ENCODE peak calls at places on chromosomes 2 and 18, in seven cellular contexts. One of them, this sample, is unnamed.

GRCh38 chr2:218010116-218010837 is 7.5 kb upstream of the TNS1 start:
- DNase-seq in CD8-positive, alpha-beta T cell: peak
- DNase-seq in transverse colon: peak
- DNase-seq in mucosa of descending colon: peak
- DNase-seq in psoas muscle: peak
- DNase-seq in tibial nerve: no peak
- DNase-seq in retinal pigment epithelial cell: no peak
- DNase-seq in this sample: no peak

GRCh38 chr18:47050468-47050867 is 15.0 kb upstream of the ELOA2 start:
- DNase-seq in CD8-positive, alpha-beta T cell: no peak
- DNase-seq in transverse colon: no peak
- DNase-seq in mucosa of descending colon: peak
- DNase-seq in psoas muscle: no peak
- DNase-seq in tibial nerve: peak
- DNase-seq in retinal pigment epithelial cell: peak
- DNase-seq in this sample: peak

GRCh38 chr18:63339920-63340484 is 20.4 kb upstream of the BCL2 start:
- DNase-seq in CD8-positive, alpha-beta T cell: peak
- DNase-seq in transverse colon: no peak
- DNase-seq in mucosa of descending colon: peak
- DNase-seq in psoas muscle: no peak
- DNase-seq in tibial nerve: peak
- DNase-seq in retinal pigment epithelial cell: no peak
- DNase-seq in this sample: no peak

GRCh38 chr2:148021059-148021985 is at the start of gene MBD5:
- DNase-seq in CD8-positive, alpha-beta T cell: peak
- DNase-seq in transverse colon: peak
- DNase-seq in mucosa of descending colon: peak
- DNase-seq in psoas muscle: peak
- DNase-seq in tibial nerve: peak
- DNase-seq in retinal pigment epithelial cell: peak
- DNase-seq in this sample: no peak

GRCh38 chr2:180980943-180981898 is 816 bp downstream of the UBE2E3 start:
- DNase-seq in CD8-positive, alpha-beta T cell: peak
- DNase-seq in transverse colon: peak
- DNase-seq in mucosa of descending colon: peak
- DNase-seq in psoas muscle: peak
- DNase-seq in tibial nerve: no peak
- DNase-seq in retinal pigment epithelial cell: no peak
- DNase-seq in this sample: no peak

GRCh38 chr2:186889291-186889886 is 40.4 kb upstream of the ZSWIM2 start:
- DNase-seq in CD8-positive, alpha-beta T cell: no peak
- DNase-seq in transverse colon: no peak
- DNase-seq in mucosa of descending colon: no peak
- DNase-seq in psoas muscle: no peak
- DNase-seq in tibial nerve: no peak
- DNase-seq in retinal pigment epithelial cell: no peak
- DNase-seq in this sample: no peak

GRCh38 chr18:46469186-46469915 is 187.7 kb downstream of the LOXHD1 start:
- DNase-seq in CD8-positive, alpha-beta T cell: no peak
- DNase-seq in transverse colon: no peak
- DNase-seq in mucosa of descending colon: no peak
- DNase-seq in psoas muscle: no peak
- DNase-seq in tibial nerve: no peak
- DNase-seq in retinal pigment epithelial cell: no peak
- DNase-seq in this sample: no peak

GRCh38 chr18:63213936-63214671 is 105.5 kb downstream of the BCL2 start:
- DNase-seq in CD8-positive, alpha-beta T cell: no peak
- DNase-seq in transverse colon: no peak
- DNase-seq in mucosa of descending colon: no peak
- DNase-seq in psoas muscle: no peak
- DNase-seq in tibial nerve: no peak
- DNase-seq in retinal pigment epithelial cell: no peak
- DNase-seq in this sample: no peak

GRCh38 chr2:219662566-219662965 is 35.1 kb downstream of the SLC4A3 start:
- DNase-seq in CD8-positive, alpha-beta T cell: no peak
- DNase-seq in transverse colon: no peak
- DNase-seq in mucosa of descending colon: no peak
- DNase-seq in psoas muscle: no peak
- DNase-seq in tibial nerve: no peak
- DNase-seq in retinal pigment epithelial cell: no peak
- DNase-seq in this sample: no peak

GRCh38 chr18:57748770-57749603 is 54.1 kb downstream of the ATP8B1 start:
- DNase-seq in CD8-positive, alpha-beta T cell: no peak
- DNase-seq in transverse colon: no peak
- DNase-seq in mucosa of descending colon: peak
- DNase-seq in psoas muscle: no peak
- DNase-seq in tibial nerve: no peak
- DNase-seq in retinal pigment epithelial cell: no peak
- DNase-seq in this sample: peak

GRCh38 chr2:111121028-111121872 is 536 bp downstream of the BCL2L11 start:
- DNase-seq in CD8-positive, alpha-beta T cell: peak
- DNase-seq in transverse colon: peak
- DNase-seq in mucosa of descending colon: peak
- DNase-seq in psoas muscle: peak
- DNase-seq in tibial nerve: peak
- DNase-seq in retinal pigment epithelial cell: no peak
- DNase-seq in this sample: no peak

GRCh38 chr2:96914332-96914731 is 44.5 kb upstream of the SEMA4C start:
- DNase-seq in CD8-positive, alpha-beta T cell: no peak
- DNase-seq in transverse colon: no peak
- DNase-seq in mucosa of descending colon: no peak
- DNase-seq in psoas muscle: no peak
- DNase-seq in tibial nerve: no peak
- DNase-seq in retinal pigment epithelial cell: no peak
- DNase-seq in this sample: no peak

GRCh38 chr2:127535422-127535901 is at the start of gene MYO7B:
- DNase-seq in CD8-positive, alpha-beta T cell: no peak
- DNase-seq in transverse colon: peak
- DNase-seq in mucosa of descending colon: peak
- DNase-seq in psoas muscle: no peak
- DNase-seq in tibial nerve: no peak
- DNase-seq in retinal pigment epithelial cell: no peak
- DNase-seq in this sample: no peak

GRCh38 chr2:150762571-150762970 is 275.1 kb upstream of the RND3 start:
- DNase-seq in CD8-positive, alpha-beta T cell: no peak
- DNase-seq in transverse colon: no peak
- DNase-seq in mucosa of descending colon: no peak
- DNase-seq in psoas muscle: no peak
- DNase-seq in tibial nerve: no peak
- DNase-seq in retinal pigment epithelial cell: no peak
- DNase-seq in this sample: no peak

GRCh38 chr2:219282375-219282774 is 3.2 kb downstream of the DNAJB2 start:
- DNase-seq in CD8-positive, alpha-beta T cell: no peak
- DNase-seq in transverse colon: no peak
- DNase-seq in mucosa of descending colon: no peak
- DNase-seq in psoas muscle: no peak
- DNase-seq in tibial nerve: no peak
- DNase-seq in retinal pigment epithelial cell: no peak
- DNase-seq in this sample: no peak

GRCh38 chr2:28751956-28752607 is 452 bp downstream of the PPP1CB start:
- DNase-seq in CD8-positive, alpha-beta T cell: peak
- DNase-seq in transverse colon: no peak
- DNase-seq in mucosa of descending colon: peak
- DNase-seq in psoas muscle: peak
- DNase-seq in tibial nerve: no peak
- DNase-seq in retinal pigment epithelial cell: no peak
- DNase-seq in this sample: no peak

GRCh38 chr2:95047629-95048510 is 22.4 kb downstream of the MAL start:
- DNase-seq in CD8-positive, alpha-beta T cell: no peak
- DNase-seq in transverse colon: no peak
- DNase-seq in mucosa of descending colon: no peak
- DNase-seq in psoas muscle: peak
- DNase-seq in tibial nerve: no peak
- DNase-seq in retinal pigment epithelial cell: no peak
- DNase-seq in this sample: no peak

GRCh38 chr2:196544906-196545433 is 94.5 kb upstream of the CCDC150 start:
- DNase-seq in CD8-positive, alpha-beta T cell: no peak
- DNase-seq in transverse colon: no peak
- DNase-seq in mucosa of descending colon: no peak
- DNase-seq in psoas muscle: no peak
- DNase-seq in tibial nerve: no peak
- DNase-seq in retinal pigment epithelial cell: no peak
- DNase-seq in this sample: peak

GRCh38 chr2:203225423-203226039 is 13.3 kb upstream of the CYP20A1 start:
- DNase-seq in CD8-positive, alpha-beta T cell: peak
- DNase-seq in transverse colon: no peak
- DNase-seq in mucosa of descending colon: peak
- DNase-seq in psoas muscle: no peak
- DNase-seq in tibial nerve: no peak
- DNase-seq in retinal pigment epithelial cell: no peak
- DNase-seq in this sample: no peak

GRCh38 chr2:216163518-216163917 is 54.4 kb downstream of the XRCC5 start:
- DNase-seq in CD8-positive, alpha-beta T cell: no peak
- DNase-seq in transverse colon: no peak
- DNase-seq in mucosa of descending colon: no peak
- DNase-seq in psoas muscle: no peak
- DNase-seq in tibial nerve: no peak
- DNase-seq in retinal pigment epithelial cell: peak
- DNase-seq in this sample: no peak

GRCh38 chr2:69998761-69999160 is 37.3 kb upstream of the ASPRV1 start:
- DNase-seq in CD8-positive, alpha-beta T cell: no peak
- DNase-seq in transverse colon: no peak
- DNase-seq in mucosa of descending colon: no peak
- DNase-seq in psoas muscle: no peak
- DNase-seq in tibial nerve: no peak
- DNase-seq in retinal pigment epithelial cell: no peak
- DNase-seq in this sample: no peak

GRCh38 chr18:66752733-66753132 is 148.8 kb upstream of the CDH19 start:
- DNase-seq in CD8-positive, alpha-beta T cell: no peak
- DNase-seq in transverse colon: no peak
- DNase-seq in mucosa of descending colon: no peak
- DNase-seq in psoas muscle: no peak
- DNase-seq in tibial nerve: no peak
- DNase-seq in retinal pigment epithelial cell: no peak
- DNase-seq in this sample: no peak

DNA sequence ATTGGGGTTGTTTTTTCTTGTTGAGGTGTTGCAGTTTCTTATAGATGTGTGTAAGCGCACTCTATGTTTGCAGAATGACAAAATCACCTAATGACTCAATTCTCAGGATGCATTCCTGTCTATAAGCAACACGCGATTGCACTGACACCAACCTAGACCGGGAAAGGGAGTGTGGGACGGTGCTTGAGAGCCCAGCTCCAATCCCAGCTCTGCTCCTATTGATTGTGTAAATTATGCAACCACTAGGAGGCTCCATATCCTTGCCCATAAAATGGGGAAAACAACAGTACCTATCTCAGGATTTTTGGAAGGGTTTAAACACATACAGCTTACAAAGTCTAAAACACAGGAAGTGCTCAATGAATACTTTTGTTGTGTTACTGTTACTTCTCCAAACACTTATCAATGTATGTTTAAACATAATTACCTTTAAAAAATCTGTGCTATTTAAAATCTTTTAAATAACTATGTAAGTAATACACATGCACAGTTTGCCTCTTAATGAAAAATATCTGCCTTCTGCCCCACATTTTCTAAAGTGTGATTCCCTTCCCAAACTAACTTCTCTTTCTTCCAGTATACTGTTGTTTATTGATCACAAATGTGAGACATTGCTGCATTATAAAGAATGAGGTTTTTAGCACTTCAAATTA is 132.5 kb downstream of the SPHKAP start:
- DNase-seq in CD8-positive, alpha-beta T cell: no peak
- DNase-seq in transverse colon: peak
- DNase-seq in mucosa of descending colon: peak
- DNase-seq in psoas muscle: no peak
- DNase-seq in tibial nerve: no peak
- DNase-seq in retinal pigment epithelial cell: no peak
- DNase-seq in this sample: peak
- TF ChIP-seq CTCF in CD8-positive, alpha-beta T cell: no peak
- TF ChIP-seq CTCF in transverse colon: peak
- TF ChIP-seq CTCF in mucosa of descending colon: no peak
- TF ChIP-seq CTCF in psoas muscle: no peak
- TF ChIP-seq CTCF in tibial nerve: peak
- TF ChIP-seq CTCF in retinal pigment epithelial cell: peak
- TF ChIP-seq CTCF in this sample: peak

GRCh38 chr18:6543330-6543908 is 128.7 kb upstream of the L3MBTL4 start:
- DNase-seq in CD8-positive, alpha-beta T cell: no peak
- DNase-seq in transverse colon: no peak
- DNase-seq in mucosa of descending colon: no peak
- DNase-seq in psoas muscle: no peak
- DNase-seq in tibial nerve: no peak
- DNase-seq in retinal pigment epithelial cell: no peak
- DNase-seq in this sample: no peak
- H3K4me3 ChIP-seq in CD8-positive, alpha-beta T cell: no peak
- H3K4me3 ChIP-seq in transverse colon: no peak
- H3K4me3 ChIP-seq in mucosa of descending colon: no peak
- H3K4me3 ChIP-seq in psoas muscle: no peak
- H3K4me3 ChIP-seq in tibial nerve: no peak
- H3K4me3 ChIP-seq in retinal pigment epithelial cell: no peak
- H3K4me3 ChIP-seq in this sample: no peak

GRCh38 chr18:37741012-37741586 is 175.5 kb upstream of the CELF4 start:
- DNase-seq in CD8-positive, alpha-beta T cell: no peak
- DNase-seq in transverse colon: no peak
- DNase-seq in mucosa of descending colon: no peak
- DNase-seq in psoas muscle: no peak
- DNase-seq in tibial nerve: no peak
- DNase-seq in retinal pigment epithelial cell: no peak
- DNase-seq in this sample: no peak

GRCh38 chr18:37742436-37742835 is 176.8 kb upstream of the CELF4 start:
- DNase-seq in CD8-positive, alpha-beta T cell: no peak
- DNase-seq in transverse colon: no peak
- DNase-seq in mucosa of descending colon: no peak
- DNase-seq in psoas muscle: no peak
- DNase-seq in tibial nerve: no peak
- DNase-seq in retinal pigment epithelial cell: no peak
- DNase-seq in this sample: no peak
- TF ChIP-seq CTCF in CD8-positive, alpha-beta T cell: no peak
- TF ChIP-seq CTCF in transverse colon: no peak
- TF ChIP-seq CTCF in mucosa of descending colon: no peak
- TF ChIP-seq CTCF in psoas muscle: no peak
- TF ChIP-seq CTCF in tibial nerve: no peak
- TF ChIP-seq CTCF in retinal pigment epithelial cell: no peak
- TF ChIP-seq CTCF in this sample: no peak

DNA sequence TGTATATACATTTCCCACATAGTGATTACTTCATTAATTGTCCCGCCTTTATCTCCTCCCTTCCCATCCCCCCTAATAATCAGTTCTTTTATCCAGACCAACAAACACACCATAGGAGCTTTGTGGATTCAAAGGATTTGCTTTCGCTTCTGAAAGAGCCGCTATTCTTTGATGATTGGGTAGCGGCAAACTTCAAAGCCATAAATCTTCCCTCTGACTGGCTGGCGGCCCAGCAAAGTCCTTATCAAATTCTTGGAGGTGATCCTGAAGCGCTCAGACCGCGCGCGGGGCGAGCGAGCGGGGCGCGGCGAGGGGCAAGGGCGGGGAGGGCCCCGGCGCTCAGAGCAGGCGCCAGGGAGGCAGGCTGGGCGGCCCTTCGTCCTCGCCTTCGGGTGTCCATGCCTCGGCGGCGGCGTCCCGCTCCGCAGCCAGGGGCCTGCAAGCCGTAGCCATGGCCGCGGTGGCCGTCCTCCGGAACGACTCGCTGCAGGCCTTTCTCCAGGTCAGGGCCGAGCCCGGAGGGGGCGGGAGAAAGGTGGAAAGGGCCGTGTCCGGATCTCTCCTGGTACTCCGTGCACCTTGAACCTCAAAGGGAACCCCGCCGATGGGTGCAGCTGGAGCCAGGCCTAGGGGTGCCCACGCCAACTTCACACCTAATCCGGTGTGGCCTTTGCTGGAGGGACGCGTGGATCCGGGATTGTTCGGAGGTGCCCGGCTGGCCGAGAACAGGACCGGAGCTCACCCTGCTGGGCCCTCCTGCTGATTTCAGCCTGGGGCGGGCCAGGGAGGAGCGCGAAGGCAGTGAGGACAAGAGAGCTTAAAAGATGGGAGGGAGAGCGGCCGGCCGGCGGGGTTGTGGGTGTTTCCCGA is at the start of gene SP5:
- DNase-seq in CD8-positive, alpha-beta T cell: peak
- DNase-seq in transverse colon: peak
- DNase-seq in mucosa of descending colon: peak
- DNase-seq in psoas muscle: peak
- DNase-seq in tibial nerve: peak
- DNase-seq in retinal pigment epithelial cell: no peak
- DNase-seq in this sample: no peak
- H3K4me3 ChIP-seq in CD8-positive, alpha-beta T cell: peak
- H3K4me3 ChIP-seq in transverse colon: peak
- H3K4me3 ChIP-seq in mucosa of descending colon: no peak
- H3K4me3 ChIP-seq in psoas muscle: peak
- H3K4me3 ChIP-seq in tibial nerve: peak
- H3K4me3 ChIP-seq in retinal pigment epithelial cell: peak
- H3K4me3 ChIP-seq in this sample: peak

This sample was measured in epithelial cell of proximal tubule.